ENCODE peak calls at places on chromosomes 7 and 10, in five cellular contexts. O, V, U, C and G are unnamed samples.

GRCh38 chr7:112022128-112022527 is 184.1 kb downstream of the DOCK4 start:
- DNase-seq in O (peak; percentile 27), V (peak; percentile 6), U (no peak), C (no peak), G (no peak)

GRCh38 chr10:58016614-58017013 is 251.1 kb downstream of the IPMK start:
- DNase-seq in O (no peak), V (no peak), U (no peak), C (no peak), G (no peak)

GRCh38 chr7:112420236-112420945 is 29.9 kb upstream of the IFRD1 start:
- DNase-seq in O (no peak), V (peak; percentile 6), U (no peak), C (no peak), G (no peak)

GRCh38 chr10:117131390-117132327 is 6.4 kb downstream of the VAX1 start:
- DNase-seq in O (peak; percentile 18), V (no peak), U (no peak), C (no peak), G (no peak)

GRCh38 chr10:34859170-34859569 is 44.1 kb upstream of the PARD3 start:
- DNase-seq in O (no peak), V (peak; percentile 26), U (no peak), C (no peak), G (no peak)

GRCh38 chr10:19819419-19820033 is 3.3 kb downstream of the PLXDC2 start:
- DNase-seq in O (peak; percentile 32), V (peak; percentile 43), U (no peak), C (peak; percentile 27), G (peak; percentile 53)

GRCh38 chr7:20064974-20065862 is 152.0 kb downstream of the MACC1 start:
- DNase-seq in O (no peak), V (peak; percentile 12), U (no peak), C (no peak), G (no peak)

GRCh38 chr7:84271550-84271949 is 77.0 kb upstream of the SEMA3A start:
- DNase-seq in O (no peak), V (peak; percentile 45), U (no peak), C (no peak), G (no peak)

GRCh38 chr10:3002304-3002703 is 65.0 kb upstream of the PFKP start:
- DNase-seq in O (no peak), V (no peak), U (no peak), C (no peak), G (no peak)

GRCh38 chr7:7761974-7762769 is 43.8 kb upstream of the RPA3 start:
- DNase-seq in O (no peak), V (peak; percentile 59), U (no peak), C (no peak), G (no peak)

GRCh38 chr10:132527338-132528063 is 10.1 kb upstream of the INPP5A start:
- DNase-seq in O (peak; percentile 5), V (no peak), U (no peak), C (no peak), G (peak; percentile 4)

GRCh38 chr10:13291821-13292773 is 7.8 kb downstream of the PHYH start:
- DNase-seq in O (no peak), V (no peak), U (no peak), C (no peak), G (no peak)

GRCh38 chr7:82697897-82698296 is 254.3 kb upstream of the CACNA2D1 start:
- DNase-seq in O (no peak), V (peak; percentile 55), U (no peak), C (no peak), G (no peak)

GRCh38 chr7:51045319-51046102 is 262.8 kb upstream of the GRB10 start:
- DNase-seq in O (no peak), V (peak; percentile 82), U (no peak), C (no peak), G (no peak)

GRCh38 chr10:44935961-44936285 is 23.7 kb upstream of the RASSF4 start:
- DNase-seq in O (no peak), V (no peak), U (no peak), C (no peak), G (no peak)

GRCh38 chr10:116472874-116473273 is 45.2 kb downstream of the PNLIPRP3 start:
- DNase-seq in O (no peak), V (peak; percentile 6), U (no peak), C (no peak), G (no peak)

GRCh38 chr7:44887293-44887692 is 2.0 kb upstream of the PURB start:
- DNase-seq in O (no peak), V (no peak), U (no peak), C (no peak), G (no peak)

GRCh38 chr10:71796749-71797405 is 23.6 kb upstream of the VSIR start:
- DNase-seq in O (no peak), V (no peak), U (no peak), C (no peak), G (no peak)

GRCh38 chr7:104328970-104329825 is 795 bp downstream of the LHFPL3 start:
- DNase-seq in O (no peak), V (no peak), U (no peak), C (no peak), G (no peak)

GRCh38 chr10:111360260-111360925 is 283.6 kb downstream of the ADRA2A start:
- DNase-seq in O (peak; percentile 30), V (no peak), U (no peak), C (peak; percentile 62), G (no peak)

GRCh38 chr10:21927601-21928000 is 75.9 kb downstream of the DNAJC1 start:
- DNase-seq in O (no peak), V (peak; percentile 77), U (no peak), C (no peak), G (no peak)

GRCh38 chr10:31756131-31757119 is 172.2 kb downstream of the ARHGAP12 start:
- DNase-seq in O (no peak), V (no peak), U (no peak), C (no peak), G (no peak)

GRCh38 chr10:62492012-62492869 is 118.1 kb downstream of the ZNF365 start:
- DNase-seq in O (no peak), V (peak; percentile 25), U (no peak), C (no peak), G (no peak)

GRCh38 chr10:119297207-119297968 is 90.0 kb downstream of the GRK5 start:
- DNase-seq in O (no peak), V (peak; percentile 64), U (no peak), C (no peak), G (no peak)

GRCh38 chr10:8073696-8074416 is 19.4 kb downstream of the GATA3 start:
- DNase-seq in O (no peak), V (no peak), U (no peak), C (no peak), G (no peak)

DNA sequence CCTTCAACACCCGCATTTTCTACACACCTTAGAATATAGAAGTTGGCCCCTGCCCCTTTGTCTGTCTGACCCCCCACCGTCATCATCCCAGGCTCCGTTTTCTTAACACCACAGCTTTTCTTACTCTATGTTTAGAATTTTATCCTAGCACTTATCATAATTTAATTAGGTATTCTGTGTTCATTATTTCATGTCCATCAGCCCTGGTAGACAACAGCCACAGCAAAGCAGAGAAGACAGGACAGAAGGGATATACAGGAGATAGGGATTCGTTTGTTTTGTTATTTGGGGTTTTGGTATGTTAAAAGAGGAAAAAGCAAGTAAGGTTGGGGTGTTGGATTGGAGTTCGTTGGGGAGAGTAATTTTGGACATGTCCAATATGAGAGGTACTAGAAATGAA is 48.8 kb downstream of the ITGA8 start:
- DNase-seq in O (no peak), V (no peak), U (no peak), C (no peak), G (no peak)
- H3K27ac ChIP-seq in O (no peak overlapping the region), V (no peak overlapping the region), U (no peak overlapping the region), C (no peak overlapping the region), G (no peak overlapping the region)

GRCh38 chr7:66921918-66922486 is 977 bp downstream of the TMEM248 start:
- DNase-seq in O (peak; percentile 22), V (no peak), U (no peak), C (no peak), G (no peak)

GRCh38 chr7:66925255-66925654 is 4.2 kb downstream of the TMEM248 start:
- DNase-seq in O (no peak), V (no peak), U (no peak), C (no peak), G (no peak)

GRCh38 chr7:66921396-66921917 is 432 bp downstream of the TMEM248 start:
- DNase-seq in O (peak; percentile 23), V (peak; percentile 52), U (no peak), C (peak; percentile 69), G (peak; percentile 34)

GRCh38 chr7:66920256-66920655 is 769 bp upstream of the TMEM248 start:
- DNase-seq in O (no peak), V (no peak), U (no peak), C (no peak), G (no peak)

DNA sequence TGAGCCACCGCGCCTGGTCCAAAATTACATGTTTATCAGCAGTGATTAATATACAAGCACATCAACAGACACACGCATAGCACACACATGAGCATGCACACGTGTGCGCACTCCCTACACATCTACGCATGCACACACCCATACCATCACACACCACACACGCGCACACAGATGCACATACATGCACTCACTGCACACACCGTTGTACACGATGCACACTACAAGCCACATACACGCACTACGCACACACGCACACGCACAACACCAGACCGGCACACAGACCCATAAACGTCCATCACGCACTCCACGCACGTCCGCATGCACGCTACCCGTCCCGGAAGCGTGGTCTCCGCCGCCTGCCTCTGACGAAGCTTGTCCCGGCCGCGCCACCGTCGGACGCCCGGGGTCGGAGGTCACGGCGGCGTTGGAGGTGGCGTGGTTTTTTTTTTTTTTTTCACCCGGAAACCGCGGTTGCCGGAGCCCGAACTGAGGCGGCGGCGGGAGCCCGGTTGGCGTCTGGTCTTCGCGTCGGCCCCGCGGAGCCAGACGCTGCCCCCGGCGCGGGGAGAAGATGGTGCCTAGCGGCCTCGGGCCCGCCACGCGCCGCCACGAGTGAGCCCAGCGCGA is at the start of gene TMEM248:
- DNase-seq in O (peak; percentile 93), V (peak; percentile 77), U (peak; percentile 79), C (peak; percentile 91), G (peak; percentile 96)
- TF ChIP-seq POLR2A in O (peak; percentile 54), V (peak; percentile 75), U (no peak), C (no peak), G (peak; percentile 40)

DNA sequence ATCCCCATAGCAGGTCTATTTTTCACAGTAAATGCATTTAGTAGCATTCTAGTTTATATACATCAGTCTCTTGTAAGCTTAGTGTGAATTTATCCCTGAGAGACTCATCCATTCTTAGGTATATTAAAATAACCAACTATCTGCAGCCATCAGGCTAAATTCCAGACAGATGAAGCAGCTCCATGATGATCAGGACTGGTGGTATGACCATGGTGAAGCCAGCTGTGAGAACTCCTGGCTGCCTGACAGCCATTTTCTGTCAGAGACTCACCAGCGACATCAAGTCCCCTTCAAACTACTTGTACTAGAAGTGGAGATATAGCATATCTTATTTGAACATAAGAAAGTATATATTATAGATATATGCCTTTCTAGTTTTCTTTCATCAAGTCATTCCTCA is 70.3 kb upstream of the GSDME start:
- DNase-seq in O (no peak), V (peak; percentile 87), U (no peak), C (no peak), G (no peak)
- H3K4me1 ChIP-seq in O (peaks cover 16% of the 10 kb centered on the region), V (peaks cover 24% of the 10 kb centered on the region), U (peaks cover 24% of the 10 kb centered on the region), C (peaks cover 27% of the 10 kb centered on the region), G (peaks cover 31% of the 10 kb centered on the region)

GRCh38 chr10:95236068-95236903 is 42.2 kb downstream of the ACSM6 start:
- DNase-seq in O (no peak), V (peak; percentile 81), U (no peak), C (no peak), G (no peak)
- H3K27ac ChIP-seq in O (peak overlapping the region; percentile 25), V (no peak overlapping the region), U (no peak overlapping the region), C (no peak overlapping the region), G (no peak overlapping the region)

GRCh38 chr10:104456817-104457657 is 103.4 kb downstream of the CFAP58 start:
- DNase-seq in O (no peak), V (no peak), U (no peak), C (no peak), G (no peak)
- TF ChIP-seq POLR2A in O (no peak), V (no peak), U (no peak), C (no peak), G (no peak)